ENCODE peak calls at places on chromosomes 7 and 10, in nine cellular contexts. One of them, this sample, is unnamed.

GRCh38 chr10:71990706-71991269 is 26.6 kb downstream of the CHST3 start:
- DNase-seq in HFF-Myc: no peak
- DNase-seq in NCI-H748 treated with DMSO at 0.1 percent for 48 hours: no peak
- DNase-seq in OCI-M1: no peak
- DNase-seq in CD8-positive, alpha-beta T cell: no peak
- DNase-seq in cardiac fibroblast: no peak
- DNase-seq in hypothalamus: no peak
- DNase-seq in LoVo: no peak
- DNase-seq in CD4-positive, alpha-beta T cell: no peak
- DNase-seq in this sample: no peak

GRCh38 chr7:128129224-128129864 is 98.1 kb upstream of the LRRC4 start:
- DNase-seq in CD4-positive, alpha-beta T cell: no peak
- DNase-seq in hypothalamus: no peak
- DNase-seq in HFF-Myc: no peak
- DNase-seq in cardiac fibroblast: no peak
- DNase-seq in CD8-positive, alpha-beta T cell: no peak
- DNase-seq in NCI-H748 treated with DMSO at 0.1 percent for 48 hours: no peak
- DNase-seq in OCI-M1: peak
- DNase-seq in LoVo: no peak
- DNase-seq in this sample: no peak

GRCh38 chr10:10794056-10794455 is 223.6 kb upstream of the CELF2 start:
- DNase-seq in CD4-positive, alpha-beta T cell: no peak
- DNase-seq in HFF-Myc: no peak
- DNase-seq in NCI-H748 treated with DMSO at 0.1 percent for 48 hours: no peak
- DNase-seq in hypothalamus: no peak
- DNase-seq in cardiac fibroblast: no peak
- DNase-seq in CD8-positive, alpha-beta T cell: no peak
- DNase-seq in OCI-M1: no peak
- DNase-seq in LoVo: peak
- DNase-seq in this sample: no peak

GRCh38 chr10:83925133-83925532 is 214.2 kb upstream of the GHITM start:
- DNase-seq in HFF-Myc: no peak
- DNase-seq in LoVo: no peak
- DNase-seq in cardiac fibroblast: no peak
- DNase-seq in OCI-M1: no peak
- DNase-seq in NCI-H748 treated with DMSO at 0.1 percent for 48 hours: no peak
- DNase-seq in CD8-positive, alpha-beta T cell: no peak
- DNase-seq in CD4-positive, alpha-beta T cell: no peak
- DNase-seq in hypothalamus: no peak
- DNase-seq in this sample: no peak

GRCh38 chr7:28986028-28986427 is 27.9 kb upstream of the TRIL start:
- DNase-seq in NCI-H748 treated with DMSO at 0.1 percent for 48 hours: no peak
- DNase-seq in OCI-M1: no peak
- DNase-seq in CD4-positive, alpha-beta T cell: no peak
- DNase-seq in CD8-positive, alpha-beta T cell: no peak
- DNase-seq in hypothalamus: no peak
- DNase-seq in HFF-Myc: no peak
- DNase-seq in LoVo: no peak
- DNase-seq in cardiac fibroblast: no peak
- DNase-seq in this sample: no peak

GRCh38 chr7:2307690-2308107 is 6.5 kb downstream of the SNX8 start:
- DNase-seq in OCI-M1: peak
- DNase-seq in CD4-positive, alpha-beta T cell: no peak
- DNase-seq in CD8-positive, alpha-beta T cell: no peak
- DNase-seq in NCI-H748 treated with DMSO at 0.1 percent for 48 hours: no peak
- DNase-seq in cardiac fibroblast: no peak
- DNase-seq in hypothalamus: no peak
- DNase-seq in HFF-Myc: no peak
- DNase-seq in LoVo: no peak
- DNase-seq in this sample: no peak

GRCh38 chr7:155430606-155431005 is 27.3 kb upstream of the EN2 start:
- DNase-seq in NCI-H748 treated with DMSO at 0.1 percent for 48 hours: no peak
- DNase-seq in cardiac fibroblast: no peak
- DNase-seq in hypothalamus: no peak
- DNase-seq in CD4-positive, alpha-beta T cell: no peak
- DNase-seq in OCI-M1: no peak
- DNase-seq in LoVo: no peak
- DNase-seq in CD8-positive, alpha-beta T cell: no peak
- DNase-seq in HFF-Myc: no peak
- DNase-seq in this sample: no peak

GRCh38 chr7:90624128-90624980 is 28.2 kb downstream of the CDK14 start:
- DNase-seq in cardiac fibroblast: peak
- DNase-seq in hypothalamus: no peak
- DNase-seq in CD8-positive, alpha-beta T cell: no peak
- DNase-seq in OCI-M1: no peak
- DNase-seq in HFF-Myc: no peak
- DNase-seq in NCI-H748 treated with DMSO at 0.1 percent for 48 hours: no peak
- DNase-seq in CD4-positive, alpha-beta T cell: no peak
- DNase-seq in LoVo: no peak
- DNase-seq in this sample: no peak

GRCh38 chr10:7541137-7542087 is 125.4 kb downstream of the ITIH5 start:
- DNase-seq in CD8-positive, alpha-beta T cell: no peak
- DNase-seq in CD4-positive, alpha-beta T cell: no peak
- DNase-seq in hypothalamus: no peak
- DNase-seq in LoVo: no peak
- DNase-seq in cardiac fibroblast: peak
- DNase-seq in NCI-H748 treated with DMSO at 0.1 percent for 48 hours: no peak
- DNase-seq in OCI-M1: no peak
- DNase-seq in HFF-Myc: no peak
- DNase-seq in this sample: peak

GRCh38 chr7:121529003-121529402 is 132.9 kb upstream of the FAM3C start:
- DNase-seq in CD8-positive, alpha-beta T cell: no peak
- DNase-seq in CD4-positive, alpha-beta T cell: no peak
- DNase-seq in cardiac fibroblast: peak
- DNase-seq in HFF-Myc: no peak
- DNase-seq in LoVo: no peak
- DNase-seq in OCI-M1: no peak
- DNase-seq in hypothalamus: no peak
- DNase-seq in NCI-H748 treated with DMSO at 0.1 percent for 48 hours: no peak
- DNase-seq in this sample: no peak

GRCh38 chr10:61950449-61951143 is 49.1 kb downstream of the ARID5B start:
- DNase-seq in NCI-H748 treated with DMSO at 0.1 percent for 48 hours: no peak
- DNase-seq in OCI-M1: no peak
- DNase-seq in hypothalamus: no peak
- DNase-seq in CD8-positive, alpha-beta T cell: no peak
- DNase-seq in cardiac fibroblast: no peak
- DNase-seq in HFF-Myc: no peak
- DNase-seq in CD4-positive, alpha-beta T cell: no peak
- DNase-seq in LoVo: no peak
- DNase-seq in this sample: no peak

GRCh38 chr10:123573236-123574147 is 92.7 kb upstream of the GPR26 start:
- DNase-seq in OCI-M1: peak
- DNase-seq in CD8-positive, alpha-beta T cell: no peak
- DNase-seq in cardiac fibroblast: peak
- DNase-seq in hypothalamus: no peak
- DNase-seq in LoVo: peak
- DNase-seq in CD4-positive, alpha-beta T cell: no peak
- DNase-seq in HFF-Myc: no peak
- DNase-seq in NCI-H748 treated with DMSO at 0.1 percent for 48 hours: peak
- DNase-seq in this sample: peak

GRCh38 chr10:91034494-91035157 is 113.7 kb upstream of the ANKRD1 start:
- DNase-seq in LoVo: no peak
- DNase-seq in NCI-H748 treated with DMSO at 0.1 percent for 48 hours: no peak
- DNase-seq in OCI-M1: no peak
- DNase-seq in CD4-positive, alpha-beta T cell: no peak
- DNase-seq in hypothalamus: peak
- DNase-seq in HFF-Myc: peak
- DNase-seq in CD8-positive, alpha-beta T cell: no peak
- DNase-seq in cardiac fibroblast: peak
- DNase-seq in this sample: no peak